ENCODE peak calls at places on chromosome 13, in five cellular contexts. One of them, this sample, is unnamed.

GRCh38 chr13:32254416-32254815 is 60.7 kb downstream of the ZAR1L start:
- DNase-seq in IMR-90: no peak
- DNase-seq in SK-N-SH: no peak
- DNase-seq in A549: no peak
- DNase-seq in K562: no peak
- DNase-seq in this sample: no peak

GRCh38 chr13:28636677-28637317 is 22.1 kb upstream of the POMP start:
- DNase-seq in IMR-90: peak; percentile 89
- DNase-seq in SK-N-SH: peak; percentile 64
- DNase-seq in A549: peak; percentile 63
- DNase-seq in K562: peak; percentile 43
- DNase-seq in this sample: peak; percentile 68

GRCh38 chr13:77022341-77022740 is 4.6 kb downstream of the FBXL3 start:
- DNase-seq in IMR-90: peak; percentile 43
- DNase-seq in SK-N-SH: no peak
- DNase-seq in A549: no peak
- DNase-seq in K562: no peak
- DNase-seq in this sample: no peak

GRCh38 chr13:98349731-98350305 is 172.7 kb upstream of the RNF113B start:
- DNase-seq in IMR-90: no peak
- DNase-seq in SK-N-SH: peak; percentile 24
- DNase-seq in A549: peak; percentile 7
- DNase-seq in K562: no peak
- DNase-seq in this sample: no peak

GRCh38 chr13:73273737-73274136 is 214.9 kb downstream of the KLF5 start:
- DNase-seq in IMR-90: peak; percentile 89
- DNase-seq in SK-N-SH: no peak
- DNase-seq in A549: peak; percentile 15
- DNase-seq in K562: no peak
- DNase-seq in this sample: no peak

GRCh38 chr13:28353679-28354078 is 141.2 kb downstream of the FLT1 start:
- DNase-seq in IMR-90: no peak
- DNase-seq in SK-N-SH: no peak
- DNase-seq in A549: no peak
- DNase-seq in K562: no peak
- DNase-seq in this sample: no peak

GRCh38 chr13:46160474-46161066 is 21.4 kb downstream of the LCP1 start:
- DNase-seq in IMR-90: peak; percentile 54
- DNase-seq in SK-N-SH: peak; percentile 75
- DNase-seq in A549: peak; percentile 55
- DNase-seq in K562: peak; percentile 32
- DNase-seq in this sample: no peak

GRCh38 chr13:41496420-41497234 is 39.3 kb downstream of the RGCC start:
- DNase-seq in IMR-90: peak; percentile 95
- DNase-seq in SK-N-SH: no peak
- DNase-seq in A549: no peak
- DNase-seq in K562: no peak
- DNase-seq in this sample: no peak

GRCh38 chr13:52195052-52195837 is 35.8 kb upstream of the NEK3 start:
- DNase-seq in IMR-90: peak; percentile 50
- DNase-seq in SK-N-SH: peak; percentile 68
- DNase-seq in A549: no peak
- DNase-seq in K562: no peak
- DNase-seq in this sample: no peak

GRCh38 chr13:84574851-84575250 is 692.6 kb upstream of the SLITRK1 start:
- DNase-seq in IMR-90: peak; percentile 16
- DNase-seq in SK-N-SH: peak; percentile 2
- DNase-seq in A549: peak; percentile 0
- DNase-seq in K562: no peak
- DNase-seq in this sample: no peak

GRCh38 chr13:90315061-90315460 is 1032.4 kb upstream of the MIR17HG start:
- DNase-seq in IMR-90: no peak
- DNase-seq in SK-N-SH: no peak
- DNase-seq in A549: no peak
- DNase-seq in K562: no peak
- DNase-seq in this sample: no peak

GRCh38 chr13:94343243-94343585 is 136.3 kb downstream of the DCT start:
- DNase-seq in IMR-90: peak; percentile 52
- DNase-seq in SK-N-SH: no peak
- DNase-seq in A549: no peak
- DNase-seq in K562: no peak
- DNase-seq in this sample: no peak

GRCh38 chr13:97028441-97029299 is 34.4 kb upstream of the OXGR1 start:
- DNase-seq in IMR-90: peak; percentile 40
- DNase-seq in SK-N-SH: peak; percentile 69
- DNase-seq in A549: peak; percentile 42
- DNase-seq in K562: peak; percentile 39
- DNase-seq in this sample: no peak

GRCh38 chr13:77417897-77418296 is 91.0 kb upstream of the MYCBP2 start:
- DNase-seq in IMR-90: no peak
- DNase-seq in SK-N-SH: no peak
- DNase-seq in A549: no peak
- DNase-seq in K562: no peak
- DNase-seq in this sample: no peak

GRCh38 chr13:30172593-30173300 is 134.6 kb downstream of the KATNAL1 start:
- DNase-seq in IMR-90: no peak
- DNase-seq in SK-N-SH: no peak
- DNase-seq in A549: no peak
- DNase-seq in K562: no peak
- DNase-seq in this sample: no peak

GRCh38 chr13:49441846-49442245 is 2.0 kb downstream of the CAB39L start:
- DNase-seq in IMR-90: peak; percentile 85
- DNase-seq in SK-N-SH: no peak
- DNase-seq in A549: no peak
- DNase-seq in K562: no peak
- DNase-seq in this sample: no peak

GRCh38 chr13:44523176-44524017 is 52.7 kb downstream of the TSC22D1 start:
- DNase-seq in IMR-90: peak; percentile 79
- DNase-seq in SK-N-SH: no peak
- DNase-seq in A549: peak; percentile 61
- DNase-seq in K562: no peak
- DNase-seq in this sample: peak; percentile 7

GRCh38 chr13:49938274-49938673 is 2.1 kb upstream of the SPRYD7 start:
- DNase-seq in IMR-90: no peak
- DNase-seq in SK-N-SH: no peak
- DNase-seq in A549: no peak
- DNase-seq in K562: no peak
- DNase-seq in this sample: no peak

DNA sequence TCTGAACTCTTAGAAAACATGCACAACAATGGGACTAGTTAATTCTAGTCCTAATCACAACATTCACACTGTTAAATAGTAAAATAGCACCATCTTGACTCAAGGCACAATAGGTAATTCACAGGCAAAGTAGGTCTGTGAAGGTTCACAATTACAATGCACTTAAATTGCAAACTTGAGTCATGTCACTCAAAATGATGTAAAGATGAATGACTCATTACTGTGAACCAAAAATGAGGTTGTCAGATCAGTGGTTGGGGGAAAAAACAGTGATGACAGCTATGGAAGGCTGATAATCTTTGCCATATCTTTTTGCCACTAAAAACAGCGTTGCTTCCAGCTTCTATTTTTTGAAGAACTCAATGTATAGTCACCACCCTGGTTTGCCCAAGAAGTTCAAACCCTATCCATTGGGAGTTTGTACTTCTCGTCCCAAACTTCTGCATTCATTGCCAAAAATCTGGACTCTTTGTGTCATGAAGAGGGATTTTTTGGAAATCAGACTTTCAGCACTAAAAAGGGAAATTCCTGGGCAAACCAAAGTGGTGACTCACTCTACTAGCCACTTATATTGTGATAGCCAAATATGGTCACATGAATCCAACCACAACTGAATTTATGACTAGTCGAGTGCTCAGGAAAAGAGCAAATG is 200.9 kb upstream of the TMTC4 start:
- DNase-seq in IMR-90: peak; percentile 96
- DNase-seq in SK-N-SH: no peak
- DNase-seq in A549: no peak
- DNase-seq in K562: no peak
- DNase-seq in this sample: peak; percentile 7
- TF ChIP-seq USF2 in IMR-90: no peak
- TF ChIP-seq USF2 in SK-N-SH: no peak
- TF ChIP-seq USF2 in A549: no peak
- TF ChIP-seq USF2 in K562: no peak
- TF ChIP-seq USF2 in this sample: no peak

GRCh38 chr13:40120781-40121180 is 465.3 kb downstream of the COG6 start:
- DNase-seq in IMR-90: no peak
- DNase-seq in SK-N-SH: no peak
- DNase-seq in A549: no peak
- DNase-seq in K562: no peak
- DNase-seq in this sample: no peak
- TF ChIP-seq RCOR1 in IMR-90: no peak
- TF ChIP-seq RCOR1 in SK-N-SH: no peak
- TF ChIP-seq RCOR1 in A549: no peak
- TF ChIP-seq RCOR1 in K562: no peak
- TF ChIP-seq RCOR1 in this sample: no peak

GRCh38 chr13:111929036-111929616 is 137.8 kb upstream of the SOX1 start:
- DNase-seq in IMR-90: no peak
- DNase-seq in SK-N-SH: no peak
- DNase-seq in A549: no peak
- DNase-seq in K562: no peak
- DNase-seq in this sample: no peak

GRCh38 chr13:111925146-111925875 is 141.6 kb upstream of the SOX1 start:
- DNase-seq in IMR-90: no peak
- DNase-seq in SK-N-SH: no peak
- DNase-seq in A549: no peak
- DNase-seq in K562: no peak
- DNase-seq in this sample: no peak

GRCh38 chr13:111927181-111927540 is 139.8 kb upstream of the SOX1 start:
- DNase-seq in IMR-90: no peak
- DNase-seq in SK-N-SH: no peak
- DNase-seq in A549: no peak
- DNase-seq in K562: no peak
- DNase-seq in this sample: no peak

GRCh38 chr13:111924676-111925075 is 142.3 kb upstream of the SOX1 start:
- DNase-seq in IMR-90: no peak
- DNase-seq in SK-N-SH: no peak
- DNase-seq in A549: no peak
- DNase-seq in K562: no peak
- DNase-seq in this sample: no peak

GRCh38 chr13:111926501-111927180 is 140.3 kb upstream of the SOX1 start:
- DNase-seq in IMR-90: no peak
- DNase-seq in SK-N-SH: no peak
- DNase-seq in A549: no peak
- DNase-seq in K562: no peak
- DNase-seq in this sample: no peak
- TF ChIP-seq USF2 in IMR-90: no peak
- TF ChIP-seq USF2 in SK-N-SH: no peak
- TF ChIP-seq USF2 in A549: no peak
- TF ChIP-seq USF2 in K562: no peak
- TF ChIP-seq USF2 in this sample: no peak

DNA sequence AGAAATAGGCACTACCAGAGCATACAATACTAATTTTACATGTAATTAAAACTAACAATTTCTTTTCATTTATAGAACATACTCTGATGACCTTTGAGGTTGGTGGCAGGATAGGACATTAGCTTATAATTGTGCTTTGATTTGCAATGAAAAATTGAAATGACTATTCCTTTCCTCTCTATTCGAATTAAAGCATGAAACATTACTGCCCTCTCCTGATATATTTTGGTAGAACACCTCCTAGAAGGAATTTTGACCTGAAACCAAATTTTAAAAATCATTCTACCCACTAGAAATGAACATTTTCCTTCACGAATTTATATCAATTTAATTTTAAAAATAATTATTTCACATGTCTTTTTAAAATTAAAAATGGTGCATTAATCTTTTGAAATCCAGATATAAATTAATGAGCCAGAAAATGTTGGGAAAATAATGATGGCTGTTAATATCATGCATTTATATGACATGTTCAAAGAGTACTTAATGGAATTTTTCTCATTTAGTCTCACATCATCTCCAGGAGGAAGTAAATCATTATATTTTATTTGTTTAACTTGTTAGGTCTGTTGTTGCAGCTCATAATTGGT is 556.3 kb upstream of the ARGLU1 start:
- DNase-seq in IMR-90: peak; percentile 36
- DNase-seq in SK-N-SH: peak; percentile 21
- DNase-seq in A549: peak; percentile 0
- DNase-seq in K562: no peak
- DNase-seq in this sample: no peak
- TF ChIP-seq RCOR1 in IMR-90: no peak
- TF ChIP-seq RCOR1 in SK-N-SH: no peak
- TF ChIP-seq RCOR1 in A549: no peak
- TF ChIP-seq RCOR1 in K562: no peak
- TF ChIP-seq RCOR1 in this sample: no peak

DNA sequence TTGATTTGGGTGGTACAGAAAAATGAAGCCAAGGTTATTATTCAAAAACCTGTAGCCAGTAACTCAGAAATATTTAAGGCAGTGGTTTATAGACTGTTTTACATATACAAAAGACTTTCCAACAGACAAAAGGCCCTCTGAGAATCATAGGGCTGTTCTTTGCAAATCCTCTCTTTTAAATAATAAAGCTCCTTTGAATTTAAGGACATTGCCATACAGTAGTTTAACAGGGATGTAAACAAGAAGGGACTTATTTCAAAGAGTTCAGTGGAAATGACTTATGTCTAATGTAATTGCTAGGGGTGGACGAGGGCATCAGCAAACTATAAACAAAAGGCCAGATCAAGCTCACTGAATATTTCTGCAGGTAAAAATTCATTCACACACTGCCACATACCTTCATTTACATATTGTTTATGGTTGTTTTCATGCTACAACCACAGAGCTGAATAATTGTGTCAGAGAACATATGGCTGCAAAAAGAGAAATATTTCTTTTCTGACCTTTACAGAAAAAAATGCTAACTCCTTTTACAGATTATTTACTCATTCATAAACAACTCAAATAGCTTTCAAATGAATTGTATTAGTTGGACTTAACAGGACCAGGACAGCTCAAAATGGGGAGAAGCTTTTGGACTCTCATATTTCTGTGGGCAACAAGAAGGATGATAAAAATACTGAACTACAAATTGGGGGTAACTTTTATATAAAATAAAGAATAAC is 665.6 kb downstream of the SLITRK1 start:
- DNase-seq in IMR-90: peak; percentile 63
- DNase-seq in SK-N-SH: no peak
- DNase-seq in A549: no peak
- DNase-seq in K562: no peak
- DNase-seq in this sample: no peak
- TF ChIP-seq USF2 in IMR-90: no peak
- TF ChIP-seq USF2 in SK-N-SH: no peak
- TF ChIP-seq USF2 in A549: no peak
- TF ChIP-seq USF2 in K562: no peak
- TF ChIP-seq USF2 in this sample: no peak

DNA sequence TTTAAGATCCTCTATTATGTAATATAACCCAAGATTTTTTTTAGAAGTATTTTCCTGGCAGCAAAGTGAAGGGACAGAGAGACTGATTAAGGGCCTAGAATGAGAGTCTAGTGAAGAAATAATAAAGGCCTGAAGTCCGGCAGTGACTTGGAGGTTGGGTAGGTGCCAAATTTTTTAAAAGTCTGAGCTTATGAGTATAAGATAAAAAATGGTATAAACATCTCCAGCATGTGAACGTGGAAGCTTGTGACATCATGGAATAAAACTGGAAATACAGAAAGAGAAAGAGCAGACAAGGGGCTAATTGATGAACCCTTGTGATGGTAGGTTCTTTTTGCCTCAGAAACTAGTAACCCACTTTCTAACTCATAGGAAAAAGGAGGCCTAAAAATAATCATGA is 174.6 kb downstream of the SUCLA2 start:
- DNase-seq in IMR-90: peak; percentile 71
- DNase-seq in SK-N-SH: no peak
- DNase-seq in A549: no peak
- DNase-seq in K562: no peak
- DNase-seq in this sample: no peak
- TF ChIP-seq RCOR1 in IMR-90: no peak
- TF ChIP-seq RCOR1 in SK-N-SH: no peak
- TF ChIP-seq RCOR1 in A549: no peak
- TF ChIP-seq RCOR1 in K562: no peak
- TF ChIP-seq RCOR1 in this sample: no peak

This sample was measured in GM12878.